ENCODE peak calls at places on chromosomes 11 and 22, in six cellular contexts. D, X, Z, K, Y and L are unnamed samples.
A peak's percentile ranks its signal among the peaks of the same experiment; 100 is the strongest.

GRCh38 chr11:121416909-121417567 is 35.1 kb upstream of the SORL1 start:
- DNase-seq in D (no peak), X (peak; percentile 92), Z (peak; percentile 100), K (no peak), Y (no peak), L (no peak)

GRCh38 chr11:30478923-30479322 is 107.2 kb downstream of the MPPED2 start:
- DNase-seq in D (no peak), X (no peak), Z (no peak), K (no peak), Y (no peak), L (no peak)

GRCh38 chr11:11267312-11267711 is 85.7 kb downstream of the CSNK2A3 start:
- DNase-seq in D (no peak), X (no peak), Z (no peak), K (no peak), Y (no peak), L (no peak)

GRCh38 chr22:48424661-48425060 is 1403.0 kb downstream of the BRD1 start:
- DNase-seq in D (no peak), X (no peak), Z (no peak), K (no peak), Y (no peak), L (no peak)

GRCh38 chr11:103907548-103908455 is 128.6 kb upstream of the DDI1 start:
- DNase-seq in D (no peak), X (no peak), Z (no peak), K (no peak), Y (no peak), L (no peak)

GRCh38 chr11:13954591-13954990 is 7.9 kb upstream of the SPON1 start:
- DNase-seq in D (no peak), X (no peak), Z (no peak), K (no peak), Y (no peak), L (no peak)

GRCh38 chr22:44532466-44533025 is 34.5 kb upstream of the RTL6 start:
- DNase-seq in D (no peak), X (no peak), Z (no peak), K (no peak), Y (no peak), L (no peak)

GRCh38 chr11:7561562-7561961 is 47.8 kb downstream of the PPFIBP2 start:
- DNase-seq in D (no peak), X (no peak), Z (no peak), K (no peak), Y (no peak), L (no peak)

GRCh38 chr11:19915808-19916207 is 203.2 kb downstream of the NAV2 start:
- DNase-seq in D (no peak), X (no peak), Z (no peak), K (no peak), Y (no peak), L (no peak)

GRCh38 chr22:38943181-38943580 is 14.2 kb upstream of the APOBEC3A start:
- DNase-seq in D (no peak), X (no peak), Z (peak; percentile 68), K (no peak), Y (peak; percentile 24), L (no peak)

GRCh38 chr11:62539238-62539925 is 7.2 kb downstream of the AHNAK start:
- DNase-seq in D (peak; percentile 45), X (no peak), Z (peak; percentile 31), K (no peak), Y (peak; percentile 36), L (peak; percentile 81)

GRCh38 chr22:46842606-46843005 is 80.2 kb downstream of the TBC1D22A start:
- DNase-seq in D (peak; percentile 37), X (no peak), Z (no peak), K (no peak), Y (no peak), L (no peak)

GRCh38 chr11:113073290-113073953 is 112.2 kb downstream of the NCAM1 start:
- DNase-seq in D (no peak), X (no peak), Z (no peak), K (no peak), Y (no peak), L (no peak)

GRCh38 chr11:2805388-2806057 is 80.1 kb downstream of the CDKN1C start:
- DNase-seq in D (no peak), X (no peak), Z (no peak), K (no peak), Y (no peak), L (no peak)

GRCh38 chr22:44580756-44581435 is 82.9 kb upstream of the RTL6 start:
- DNase-seq in D (no peak), X (no peak), Z (no peak), K (no peak), Y (no peak), L (no peak)

GRCh38 chr22:47954107-47954506 is 1191.7 kb downstream of the TBC1D22A start:
- DNase-seq in D (no peak), X (no peak), Z (no peak), K (no peak), Y (no peak), L (no peak)

GRCh38 chr22:44247346-44247745 is 65.4 kb downstream of the SHISAL1 start:
- DNase-seq in D (peak; percentile 29), X (no peak), Z (no peak), K (no peak), Y (no peak), L (no peak)

GRCh38 chr11:123704341-123704740 is 37.1 kb downstream of the ZNF202 start:
- DNase-seq in D (no peak), X (no peak), Z (no peak), K (no peak), Y (no peak), L (peak; percentile 23)

GRCh38 chr11:97332271-97332670 is 942.5 kb downstream of the JRKL start:
- DNase-seq in D (no peak), X (no peak), Z (no peak), K (no peak), Y (no peak), L (no peak)

GRCh38 chr11:11992257-11992690 is 16.2 kb downstream of the DKK3 start:
- DNase-seq in D (no peak), X (no peak), Z (no peak), K (peak; percentile 84), Y (no peak), L (no peak)

GRCh38 chr11:11075515-11076171 is 217.8 kb upstream of the ZBED5 start:
- DNase-seq in D (no peak), X (no peak), Z (no peak), K (no peak), Y (peak; percentile 23), L (peak; percentile 4)

GRCh38 chr11:58465690-58466089 is 23.7 kb upstream of the OR5B12 start:
- DNase-seq in D (no peak), X (no peak), Z (no peak), K (no peak), Y (no peak), L (no peak)

GRCh38 chr22:48449466-48450187 is 1378.0 kb downstream of the BRD1 start:
- DNase-seq in D (no peak), X (no peak), Z (no peak), K (no peak), Y (no peak), L (no peak)

GRCh38 chr11:66715346-66716085 is 13.5 kb downstream of the SPTBN2 start:
- DNase-seq in D (no peak), X (no peak), Z (no peak), K (no peak), Y (no peak), L (no peak)

GRCh38 chr11:126339866-126340434 is 15.5 kb upstream of the ST3GAL4 start:
- DNase-seq in D (no peak), X (no peak), Z (no peak), K (no peak), Y (no peak), L (no peak)

GRCh38 chr11:35919244-35919643 is 24.6 kb upstream of the LDLRAD3 start:
- DNase-seq in D (no peak), X (no peak), Z (no peak), K (no peak), Y (no peak), L (no peak)

GRCh38 chr22:45583504-45583903 is 80.8 kb downstream of the FBLN1 start:
- DNase-seq in D (no peak), X (no peak), Z (peak; percentile 88), K (no peak), Y (no peak), L (no peak)
- TF ChIP-seq GABPA in D (no peak), X (no peak), Z (no peak), K (no peak), Y (no peak), L (no peak)

DNA sequence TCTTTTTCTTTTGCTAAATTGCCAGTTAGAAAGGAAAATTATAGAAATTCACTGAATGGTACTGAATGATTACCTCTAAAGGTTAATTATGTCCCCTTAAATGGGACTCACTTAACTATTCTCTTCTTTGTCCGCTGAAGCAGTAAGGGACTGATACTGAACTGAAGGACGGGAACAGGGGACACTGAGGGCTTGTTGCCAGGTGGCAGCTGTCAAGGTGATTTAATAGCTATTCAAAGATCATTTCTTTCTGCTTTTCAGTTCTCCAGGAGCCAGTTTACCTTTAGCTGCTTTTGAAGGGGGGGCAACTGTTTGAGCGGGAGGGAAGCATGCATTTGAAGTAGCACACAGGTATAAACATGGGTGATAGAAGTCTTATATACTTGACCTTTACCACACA is 325.4 kb upstream of the CCDC90B start:
- DNase-seq in D (no peak), X (no peak), Z (no peak), K (no peak), Y (no peak), L (no peak)
- TF ChIP-seq GABPA in D (no peak), X (no peak), Z (no peak), K (no peak), Y (no peak), L (no peak)

GRCh38 chr11:132052904-132053303 is 682.5 kb downstream of the NTM start:
- DNase-seq in D (no peak), X (no peak), Z (no peak), K (no peak), Y (no peak), L (no peak)

GRCh38 chr11:132055296-132055695 is 684.9 kb downstream of the NTM start:
- DNase-seq in D (no peak), X (no peak), Z (no peak), K (no peak), Y (no peak), L (no peak)

GRCh38 chr11:132058211-132058772 is 687.9 kb downstream of the NTM start:
- DNase-seq in D (no peak), X (no peak), Z (peak; percentile 46), K (no peak), Y (no peak), L (no peak)

GRCh38 chr11:132054822-132055221 is 684.4 kb downstream of the NTM start:
- DNase-seq in D (no peak), X (no peak), Z (no peak), K (no peak), Y (no peak), L (no peak)

GRCh38 chr11:132056689-132057088 is 686.3 kb downstream of the NTM start:
- DNase-seq in D (no peak), X (no peak), Z (no peak), K (no peak), Y (no peak), L (no peak)
- TF ChIP-seq GABPA in D (no peak), X (no peak), Z (no peak), K (no peak), Y (no peak), L (no peak)

GRCh38 chr11:68092411-68092810 is 28.8 kb downstream of the CHKA start:
- DNase-seq in D (peak; percentile 13), X (no peak), Z (no peak), K (no peak), Y (no peak), L (no peak)

GRCh38 chr11:68093565-68093964 is 27.6 kb downstream of the CHKA start:
- DNase-seq in D (no peak), X (no peak), Z (no peak), K (no peak), Y (no peak), L (no peak)

GRCh38 chr11:68090287-68090686 is 30.9 kb downstream of the CHKA start:
- DNase-seq in D (no peak), X (no peak), Z (no peak), K (no peak), Y (no peak), L (no peak)

GRCh38 chr11:68090706-68091105 is 30.5 kb downstream of the CHKA start:
- DNase-seq in D (peak; percentile 24), X (no peak), Z (peak; percentile 83), K (no peak), Y (no peak), L (no peak)
- TF ChIP-seq GABPA in D (no peak), X (peak; percentile 49), Z (peak; percentile 60), K (no peak), Y (no peak), L (no peak)